ENCODE peak calls at places on chromosomes 6 and 20, in eight cellular contexts. D is heart right ventricle; R is aorta; K is naive thymus-derived CD4-positive, alpha-beta T cell; B is heart left ventricle; I is A549; T is lung; M is HepG2. N is an unnamed sample.

GRCh38 chr6:125904871-125905270 is 51.7 kb upstream of the HINT3 start:
- ATAC-seq in D (no peak), R (no peak), K (peak), B (no peak), I (peak), T (peak), M (no peak), N (no peak)

GRCh38 chr6:165971202-165971601 is 196.4 kb downstream of the TBXT start:
- ATAC-seq in D (no peak), R (no peak), K (no peak), B (no peak), I (peak), T (no peak), M (no peak), N (no peak)

GRCh38 chr20:17699931-17700351 is at the start of gene BANF2:
- ATAC-seq in D (no peak), R (no peak), K (no peak), B (no peak), I (no peak), T (no peak), M (no peak), N (no peak)

GRCh38 chr6:16729183-16729696 is 32.0 kb downstream of the ATXN1 start:
- ATAC-seq in D (no peak), R (no peak), K (no peak), B (no peak), I (peak), T (no peak), M (peak), N (no peak)

GRCh38 chr6:36731622-36732310 is 34.1 kb downstream of the RAB44 start:
- ATAC-seq in D (no peak), R (no peak), K (no peak), B (no peak), I (no peak), T (no peak), M (peak), N (no peak)

GRCh38 chr6:110799181-110799580 is 16.1 kb downstream of the CDK19 start:
- ATAC-seq in D (no peak), R (no peak), K (no peak), B (no peak), I (no peak), T (no peak), M (no peak), N (no peak)

GRCh38 chr6:43823879-43824740 is 54.1 kb downstream of the VEGFA start:
- ATAC-seq in D (peak), R (peak), K (peak), B (peak), I (peak), T (peak), M (peak), N (peak)

GRCh38 chr6:39280247-39280731 is 33.9 kb downstream of the KCNK17 start:
- ATAC-seq in D (peak), R (peak), K (no peak), B (peak), I (peak), T (peak), M (peak), N (peak)

GRCh38 chr6:166998256-166999144 is 697 bp upstream of the CEP43 start:
- ATAC-seq in D (peak), R (peak), K (peak), B (peak), I (peak), T (no peak), M (peak), N (no peak)

GRCh38 chr6:42073287-42073686 is 23.0 kb downstream of the TAF8 start:
- ATAC-seq in D (no peak), R (no peak), K (no peak), B (no peak), I (no peak), T (no peak), M (no peak), N (no peak)
- H3K27ac ChIP-seq in D (no peak), R (no peak), K (no peak), B (no peak), I (no peak), T (no peak), M (no peak), N (no peak)

GRCh38 chr20:9517297-9518134 is 3.1 kb downstream of the LAMP5 start:
- ATAC-seq in D (no peak), R (no peak), K (no peak), B (no peak), I (peak), T (no peak), M (peak), N (no peak)

GRCh38 chr20:9514461-9515210 is at the start of gene LAMP5:
- ATAC-seq in D (peak), R (peak), K (no peak), B (peak), I (peak), T (peak), M (peak), N (no peak)

GRCh38 chr20:9515211-9515580 is 806 bp downstream of the LAMP5 start:
- ATAC-seq in D (no peak), R (no peak), K (no peak), B (no peak), I (no peak), T (no peak), M (no peak), N (no peak)

GRCh38 chr20:9516658-9516987 is 2.2 kb downstream of the LAMP5 start:
- ATAC-seq in D (no peak), R (no peak), K (no peak), B (no peak), I (no peak), T (no peak), M (no peak), N (no peak)

DNA sequence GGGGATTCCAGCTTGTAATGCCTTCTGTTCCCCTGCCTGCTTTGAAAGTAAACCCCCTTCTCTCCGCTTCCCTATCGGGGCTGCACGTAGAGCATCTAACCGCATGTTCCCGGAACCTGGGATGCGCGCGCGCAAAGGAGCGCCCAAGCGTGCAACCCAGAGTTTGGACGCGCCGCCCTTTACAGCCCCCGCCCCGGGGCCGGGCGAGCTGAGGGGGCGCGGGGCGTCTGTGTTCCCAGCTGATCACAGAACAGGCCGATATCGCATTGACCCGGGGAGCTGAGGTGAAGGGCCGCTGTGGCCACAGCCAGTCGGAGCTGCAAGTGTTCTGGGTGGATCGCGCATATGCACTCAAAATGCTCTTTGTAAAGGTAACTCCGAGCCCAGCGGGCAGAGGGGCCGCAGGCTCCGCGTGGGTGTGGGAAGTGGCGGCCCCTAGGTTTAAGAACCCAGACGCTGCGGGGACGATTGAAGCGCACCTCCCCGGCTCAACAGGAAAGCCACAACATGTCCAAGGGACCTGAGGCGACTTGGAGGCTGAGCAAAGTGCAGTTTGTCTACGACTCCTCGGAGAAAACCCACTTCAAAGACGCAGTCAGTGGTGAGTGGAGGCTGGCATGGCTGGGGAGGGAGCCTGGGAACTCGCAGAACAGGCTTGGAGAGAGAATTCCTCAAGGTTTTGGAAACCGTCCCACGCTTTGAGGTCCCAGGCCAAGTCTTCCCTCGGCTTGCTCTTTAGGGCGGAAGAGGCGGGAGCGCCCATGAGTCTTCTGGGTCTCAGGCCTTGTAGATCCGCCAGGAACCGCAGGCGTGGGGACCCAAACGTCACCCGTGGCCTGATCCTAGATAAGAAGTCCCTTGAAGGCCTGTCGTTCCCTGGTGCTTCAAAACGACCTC is 1.6 kb downstream of the LAMP5 start:
- ATAC-seq in D (peak), R (peak), K (no peak), B (peak), I (no peak), T (no peak), M (no peak), N (no peak)
- H3K27ac ChIP-seq in D (no peak), R (no peak), K (no peak), B (no peak), I (no peak), T (no peak), M (no peak), N (no peak)

GRCh38 chr6:24481449-24481848 is 7.9 kb downstream of the GPLD1 start:
- ATAC-seq in D (peak), R (no peak), K (no peak), B (peak), I (no peak), T (no peak), M (no peak), N (no peak)

GRCh38 chr6:24477070-24477469 is 12.3 kb downstream of the GPLD1 start:
- ATAC-seq in D (no peak), R (no peak), K (no peak), B (no peak), I (no peak), T (no peak), M (no peak), N (no peak)

GRCh38 chr6:24480705-24481104 is 8.7 kb downstream of the GPLD1 start:
- ATAC-seq in D (no peak), R (no peak), K (no peak), B (no peak), I (no peak), T (no peak), M (no peak), N (no peak)

GRCh38 chr6:24476631-24477030 is 12.7 kb downstream of the GPLD1 start:
- ATAC-seq in D (no peak), R (no peak), K (no peak), B (no peak), I (no peak), T (no peak), M (no peak), N (no peak)

GRCh38 chr6:24478903-24479302 is 10.5 kb downstream of the GPLD1 start:
- ATAC-seq in D (no peak), R (no peak), K (no peak), B (no peak), I (no peak), T (no peak), M (no peak), N (no peak)
- H3K27ac ChIP-seq in D (no peak), R (no peak), K (no peak), B (no peak), I (no peak), T (no peak), M (no peak), N (no peak)

GRCh38 chr6:170286934-170287265 is 4.0 kb downstream of the DLL1 start:
- ATAC-seq in D (peak), R (no peak), K (no peak), B (peak), I (no peak), T (no peak), M (no peak), N (no peak)
- H3K27ac ChIP-seq in D (peak), R (no peak), K (no peak), B (peak), I (no peak), T (no peak), M (no peak), N (no peak)

DNA sequence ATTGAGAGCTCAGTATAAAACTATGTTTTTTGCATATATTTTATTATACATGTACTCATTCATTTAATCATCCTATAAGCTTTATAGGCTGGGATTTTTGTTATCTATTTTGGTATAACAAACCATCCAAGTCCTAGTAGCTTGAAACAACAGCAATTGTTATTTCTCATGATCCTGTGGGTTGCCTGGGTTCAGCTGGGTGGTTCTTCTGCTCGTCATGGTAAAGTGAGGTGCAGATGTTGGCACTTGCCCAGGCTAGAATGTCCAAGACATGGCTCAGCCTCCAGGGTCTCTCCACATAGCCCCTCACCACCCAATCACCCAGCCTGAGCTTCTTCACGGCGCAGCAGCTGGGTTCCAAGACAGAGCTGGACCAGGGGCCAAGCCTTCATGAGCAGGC is 20.8 kb upstream of the TM9SF4 start:
- ATAC-seq in D (no peak), R (no peak), K (no peak), B (no peak), I (no peak), T (no peak), M (no peak), N (no peak)
- H3K27ac ChIP-seq in D (no peak), R (no peak), K (no peak), B (no peak), I (no peak), T (no peak), M (no peak), N (no peak)

GRCh38 chr6:46862381-46862780 is 59.4 kb downstream of the ADGRF5 start:
- ATAC-seq in D (no peak), R (no peak), K (no peak), B (no peak), I (no peak), T (no peak), M (no peak), N (no peak)
- H3K27ac ChIP-seq in D (no peak), R (no peak), K (no peak), B (no peak), I (no peak), T (no peak), M (no peak), N (no peak)